ENCODE peak calls at places on chromosome 18, in eight cellular contexts. A is EL; Z is HuH-7.5; H is activated CD8-positive, alpha-beta T cell treated with anti-CD3 and anti-CD28 coated beads, Interleukin-2, amount 10 ng/mL, durations not matched to agents 7 days and 5 days; P is A549; Q is NCI-H1092; K is WTC11; N is left cardiac atrium. S is an unnamed sample.

GRCh38 chr18:3664563-3665178 is 214.7 kb downstream of the TGIF1 start:
- DNase-seq in Z (no peak), N (no peak), H (no peak), P (peak), K (no peak), A (no peak), Q (no peak), S (no peak)

GRCh38 chr18:2657788-2658458 is 2.4 kb downstream of the SMCHD1 start:
- DNase-seq in P (peak), Z (no peak), K (no peak), Q (no peak), N (no peak), H (no peak), A (peak), S (peak)

GRCh38 chr18:54203914-54204313 is 20.6 kb downstream of the MBD2 start:
- DNase-seq in Q (no peak), Z (no peak), P (no peak), A (no peak), N (no peak), K (no peak), H (no peak), S (no peak)

GRCh38 chr18:49884465-49884864 is 71.1 kb upstream of the ACAA2 start:
- DNase-seq in P (no peak), Z (no peak), H (no peak), A (no peak), N (no peak), Q (no peak), K (no peak), S (no peak)

GRCh38 chr18:36758001-36758400 is 70.8 kb downstream of the TPGS2 start:
- DNase-seq in A (peak), H (no peak), K (no peak), P (no peak), Z (no peak), N (no peak), Q (no peak), S (no peak)

GRCh38 chr18:62388855-62389760 is 64.0 kb downstream of the TNFRSF11A start:
- DNase-seq in H (no peak), K (no peak), N (no peak), Z (no peak), P (peak), A (peak), Q (no peak), S (no peak)

GRCh38 chr18:13381907-13382682 is 163.5 kb downstream of the LDLRAD4 start:
- DNase-seq in K (no peak), P (peak), Q (no peak), A (peak), Z (no peak), N (peak), H (peak), S (peak)

GRCh38 chr18:3409811-3410210 is 40.2 kb upstream of the TGIF1 start:
- DNase-seq in A (no peak), N (no peak), P (no peak), Z (no peak), K (no peak), Q (no peak), H (no peak), S (no peak)

GRCh38 chr18:42706618-42707017 is 408.9 kb downstream of the RIT2 start:
- DNase-seq in N (no peak), H (no peak), K (no peak), P (peak), A (no peak), Q (no peak), Z (no peak), S (peak)

GRCh38 chr18:73684651-73685050 is 463.0 kb downstream of the FBXO15 start:
- DNase-seq in N (no peak), K (no peak), H (no peak), Z (no peak), A (peak), P (no peak), Q (no peak), S (no peak)

GRCh38 chr18:13235326-13235937 is 16.9 kb downstream of the LDLRAD4 start:
- DNase-seq in Z (no peak), N (no peak), P (no peak), A (no peak), H (no peak), K (no peak), Q (no peak), S (no peak)

GRCh38 chr18:36828157-36828629 is 609 bp downstream of the TPGS2 start:
- DNase-seq in P (peak), Q (no peak), Z (peak), N (no peak), H (peak), K (peak), A (peak), S (peak)

GRCh38 chr18:22260208-22260816 is 90.9 kb downstream of the GATA6 start:
- DNase-seq in A (no peak), P (no peak), K (no peak), Q (no peak), Z (no peak), H (no peak), N (no peak), S (no peak)

GRCh38 chr18:6951336-6952090 is 166.1 kb downstream of the LAMA1 start:
- DNase-seq in K (no peak), Z (no peak), P (no peak), H (no peak), N (no peak), Q (no peak), A (no peak), S (no peak)

GRCh38 chr18:29271496-29271895 is 1094.6 kb upstream of the CDH2 start:
- DNase-seq in Z (no peak), Q (no peak), P (no peak), H (no peak), N (no peak), A (no peak), K (no peak), S (no peak)

GRCh38 chr18:9765505-9765904 is 57.4 kb downstream of the RAB31 start:
- DNase-seq in K (no peak), A (no peak), Z (no peak), Q (no peak), N (no peak), H (no peak), P (no peak), S (no peak)

GRCh38 chr18:12946549-12947354 is 1.1 kb upstream of the SEH1L start:
- DNase-seq in N (peak), K (peak), A (peak), Q (no peak), P (peak), H (no peak), Z (peak), S (peak)

GRCh38 chr18:79944126-79944731 is 7.2 kb downstream of the SLC66A2 start:
- DNase-seq in N (no peak), H (peak), A (no peak), Z (no peak), K (no peak), Q (peak), P (no peak), S (no peak)

GRCh38 chr18:35143615-35144596 is 96.9 kb upstream of the ZNF397 start:
- DNase-seq in N (peak), A (peak), Z (peak), H (peak), K (peak), Q (peak), P (peak), S (peak)

GRCh38 chr18:44887227-44887631 is 206.5 kb downstream of the SETBP1 start:
- DNase-seq in H (peak), Z (no peak), N (no peak), Q (no peak), P (no peak), K (no peak), A (peak), S (peak)

GRCh38 chr18:35513181-35513932 is 15.6 kb upstream of the INO80C start:
- DNase-seq in H (no peak), K (peak), P (peak), A (peak), Z (no peak), N (peak), Q (no peak), S (peak)

GRCh38 chr18:21295101-21295500 is 53.1 kb downstream of the GREB1L start:
- DNase-seq in N (no peak), Q (no peak), H (no peak), K (no peak), Z (no peak), A (no peak), P (no peak), S (no peak)

GRCh38 chr18:48308755-48309154 is 100.4 kb downstream of the ZBTB7C start:
- DNase-seq in A (no peak), P (no peak), H (no peak), N (no peak), K (no peak), Z (no peak), Q (no peak), S (no peak)

GRCh38 chr18:46213295-46213694 is 109.1 kb downstream of the HAUS1 start:
- DNase-seq in A (peak), K (no peak), N (no peak), P (peak), Q (no peak), H (no peak), Z (no peak), S (peak)

GRCh38 chr18:33195795-33196194 is 244.7 kb downstream of the CCDC178 start:
- DNase-seq in K (no peak), A (no peak), H (no peak), N (no peak), P (no peak), Q (no peak), Z (no peak), S (no peak)

GRCh38 chr18:6947328-6948030 is 170.1 kb downstream of the LAMA1 start:
- DNase-seq in P (no peak), Q (no peak), A (no peak), K (no peak), Z (no peak), H (no peak), N (no peak), S (no peak)

GRCh38 chr18:10736984-10737383 is 211.2 kb downstream of the NAPG start:
- DNase-seq in N (no peak), K (no peak), Q (no peak), A (no peak), Z (no peak), H (no peak), P (no peak), S (peak)

GRCh38 chr18:41720226-41720625 is 234.8 kb upstream of the PIK3C3 start:
- DNase-seq in A (no peak), Z (no peak), N (no peak), H (no peak), P (no peak), Q (no peak), K (no peak), S (no peak)

GRCh38 chr18:45384137-45384998 is 230.9 kb upstream of the SLC14A2 start:
- DNase-seq in N (peak), K (peak), A (peak), Z (no peak), Q (peak), P (peak), H (peak), S (peak)

GRCh38 chr18:21115519-21116411 is 4.2 kb upstream of the ROCK1 start:
- DNase-seq in A (peak), Q (no peak), H (no peak), P (no peak), Z (no peak), N (no peak), K (peak), S (peak)

GRCh38 chr18:70004698-70005097 is 57.0 kb upstream of the CD226 start:
- DNase-seq in Z (no peak), P (no peak), Q (no peak), H (no peak), K (no peak), A (no peak), N (no peak), S (peak)

GRCh38 chr18:13500227-13500865 is 226.0 kb downstream of the FAM210A start:
- DNase-seq in N (peak), H (peak), P (peak), Z (no peak), K (peak), A (peak), Q (peak), S (peak)

GRCh38 chr18:48569915-48570264 is 31.1 kb downstream of the CTIF start:
- DNase-seq in H (no peak), N (no peak), Q (no peak), P (no peak), A (no peak), K (no peak), Z (no peak), S (no peak)

GRCh38 chr18:46518438-46518837 is 138.6 kb downstream of the LOXHD1 start:
- DNase-seq in H (no peak), K (peak), Q (peak), P (peak), Z (no peak), N (peak), A (no peak), S (peak)

S was measured in cardiac muscle cell.